ENCODE peak calls at places on chromosomes 13 and 19, in eight cellular contexts. F, K, R, I, Z, L, P and E are unnamed samples.
A peak's percentile ranks its signal among the peaks of the same experiment; 100 is the strongest.

GRCh38 chr13:57857945-57858344 is 226.4 kb downstream of the PCDH17 start:
- DNase-seq in Z (no peak), I (no peak), P (no peak), F (no peak), K (no peak), L (no peak), R (no peak), E (no peak)

GRCh38 chr13:80086304-80086721 is 254.6 kb downstream of the SPRY2 start:
- DNase-seq in F (no peak), P (no peak), K (no peak), R (no peak), I (peak; percentile 60), L (peak; percentile 77), Z (no peak), E (no peak)

GRCh38 chr13:112444416-112445399 is 68.6 kb downstream of the SPACA7 start:
- DNase-seq in P (no peak), Z (no peak), R (no peak), K (no peak), F (no peak), L (no peak), I (no peak), E (peak; percentile 21)

GRCh38 chr13:95704510-95704909 is 27.6 kb downstream of the DNAJC3 start:
- DNase-seq in L (no peak), F (no peak), K (peak; percentile 42), P (peak; percentile 36), Z (no peak), R (peak; percentile 57), I (no peak), E (no peak)

GRCh38 chr19:18420931-18421330 is 1.7 kb downstream of the SSBP4 start:
- DNase-seq in L (no peak), I (no peak), R (no peak), F (no peak), K (no peak), P (no peak), Z (no peak), E (no peak)

GRCh38 chr19:33464010-33464732 is 57.4 kb downstream of the PEPD start:
- DNase-seq in Z (no peak), P (no peak), L (no peak), F (no peak), R (no peak), I (no peak), K (no peak), E (peak; percentile 8)

GRCh38 chr19:39405930-39406655 is 554 bp upstream of the ZFP36 start:
- DNase-seq in F (no peak), R (peak; percentile 83), L (no peak), K (no peak), P (no peak), Z (no peak), I (no peak), E (peak; percentile 80)

GRCh38 chr19:39833160-39833463 is 850 bp downstream of the DYRK1B start:
- DNase-seq in P (no peak), I (no peak), K (no peak), L (no peak), R (no peak), Z (no peak), F (no peak), E (no peak)

GRCh38 chr13:57629391-57629804 is 2.1 kb upstream of the PCDH17 start:
- DNase-seq in L (no peak), K (peak; percentile 32), Z (no peak), P (no peak), F (no peak), R (peak; percentile 11), I (no peak), E (no peak)

GRCh38 chr13:107585466-107585865 is 629.9 kb downstream of the LIG4 start:
- DNase-seq in I (peak; percentile 46), K (no peak), Z (no peak), P (no peak), F (no peak), L (no peak), R (no peak), E (no peak)

GRCh38 chr13:50715402-50716146 is 127.9 kb downstream of the DLEU7 start:
- DNase-seq in F (no peak), I (no peak), Z (no peak), L (no peak), K (no peak), P (no peak), R (no peak), E (no peak)

DNA sequence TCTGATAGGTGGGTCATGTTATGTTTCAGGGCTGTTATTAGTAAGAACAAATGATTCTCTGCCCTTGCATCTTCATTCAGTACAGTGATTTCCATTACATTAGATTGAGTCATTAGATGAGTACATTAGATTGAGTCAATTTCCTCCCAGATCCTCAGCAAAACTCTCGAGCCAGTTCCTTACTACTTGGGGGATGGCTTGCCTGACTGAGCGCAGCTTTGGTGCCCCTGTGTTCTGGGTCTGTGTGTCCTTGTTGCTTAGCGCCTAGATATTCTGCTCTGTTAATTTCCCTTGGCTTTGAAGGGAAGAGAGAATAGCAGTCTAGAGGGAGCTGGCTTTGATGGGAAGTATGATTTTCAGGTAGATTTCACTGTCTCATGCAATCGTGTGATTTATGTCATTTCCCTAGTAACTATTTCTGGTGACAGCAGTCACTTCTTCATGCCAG is 19.1 kb upstream of the SCEL start:
- DNase-seq in R (peak; percentile 12), Z (no peak), F (no peak), P (no peak), L (peak; percentile 55), I (peak; percentile 44), K (no peak), E (no peak)
- H3K4me2 ChIP-seq in R (no peak overlapping the region), Z (no peak overlapping the region), F (no peak overlapping the region), P (no peak overlapping the region), L (peak overlapping the region; percentile 38), I (no peak overlapping the region), K (peak overlapping the region; percentile 58), E (no peak overlapping the region)

GRCh38 chr13:37681295-37682032 is 82.9 kb upstream of the POSTN start:
- DNase-seq in F (no peak), I (peak; percentile 94), R (no peak), K (no peak), L (no peak), Z (no peak), P (no peak), E (no peak)
- H3K4me2 ChIP-seq in F (no peak overlapping the region), I (peak overlapping the region; percentile 87), R (no peak overlapping the region), K (no peak overlapping the region), L (no peak overlapping the region), Z (no peak overlapping the region), P (no peak overlapping the region), E (no peak overlapping the region)

GRCh38 chr19:55210120-55210493 is 806 bp upstream of the PTPRH start:
- DNase-seq in Z (no peak), P (no peak), I (peak; percentile 98), F (no peak), K (no peak), R (no peak), L (peak; percentile 87), E (no peak)
- H3K4me2 ChIP-seq in Z (no peak overlapping the region), P (no peak overlapping the region), I (no peak overlapping the region), F (no peak overlapping the region), K (peak overlapping the region; percentile 38), R (no peak overlapping the region), L (no peak overlapping the region), E (no peak overlapping the region)

GRCh38 chr19:31303262-31303815 is 45.9 kb downstream of the TSHZ3 start:
- DNase-seq in R (no peak), I (no peak), Z (no peak), K (no peak), F (no peak), L (no peak), P (no peak), E (no peak)
- H3K4me2 ChIP-seq in R (no peak overlapping the region), I (no peak overlapping the region), Z (no peak overlapping the region), K (no peak overlapping the region), F (no peak overlapping the region), L (no peak overlapping the region), P (no peak overlapping the region), E (no peak overlapping the region)

DNA sequence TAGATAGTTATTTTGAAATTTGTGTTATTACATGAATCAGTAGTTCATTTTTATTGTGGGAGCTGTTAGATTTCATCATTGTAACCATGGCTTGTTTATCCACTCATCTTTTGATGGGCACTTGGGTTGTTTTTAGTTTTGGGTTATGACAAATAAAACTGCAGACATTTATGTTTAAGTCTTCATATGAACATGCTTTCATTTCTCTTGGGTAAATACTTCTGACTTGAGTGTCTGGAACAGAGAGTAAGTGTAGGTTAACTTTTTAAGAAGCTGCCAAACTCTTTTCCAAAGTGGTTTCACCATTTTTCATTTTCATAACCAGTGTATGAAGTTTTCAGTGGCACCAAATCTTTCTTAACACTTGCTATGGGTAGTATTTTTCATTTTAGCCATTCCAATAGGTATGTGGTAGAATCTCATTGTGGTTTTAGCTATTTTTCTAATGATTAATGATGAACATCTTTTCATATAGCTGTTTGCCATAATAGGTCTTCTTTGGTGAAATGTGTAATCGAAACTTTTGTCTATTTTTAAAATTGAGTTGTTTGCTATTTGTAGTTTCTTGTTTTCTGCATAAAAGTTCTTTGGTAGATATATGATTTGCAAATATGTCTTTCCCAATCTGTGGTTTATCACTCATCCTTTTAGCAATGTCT is 17.9 kb downstream of the SLAIN1 start:
- DNase-seq in Z (no peak), K (no peak), R (no peak), F (no peak), L (no peak), P (no peak), I (no peak), E (no peak)
- H3K4me2 ChIP-seq in Z (no peak overlapping the region), K (no peak overlapping the region), R (peak overlapping the region; percentile 40), F (no peak overlapping the region), L (no peak overlapping the region), P (no peak overlapping the region), I (no peak overlapping the region), E (no peak overlapping the region)

GRCh38 chr19:54024660-54025059 is 33.2 kb downstream of the CACNG6 start:
- DNase-seq in I (no peak), P (no peak), Z (no peak), K (no peak), L (no peak), R (no peak), F (no peak), E (no peak)
- H3K4me2 ChIP-seq in I (no peak overlapping the region), P (no peak overlapping the region), Z (no peak overlapping the region), K (no peak overlapping the region), L (no peak overlapping the region), R (no peak overlapping the region), F (no peak overlapping the region), E (no peak overlapping the region)

DNA sequence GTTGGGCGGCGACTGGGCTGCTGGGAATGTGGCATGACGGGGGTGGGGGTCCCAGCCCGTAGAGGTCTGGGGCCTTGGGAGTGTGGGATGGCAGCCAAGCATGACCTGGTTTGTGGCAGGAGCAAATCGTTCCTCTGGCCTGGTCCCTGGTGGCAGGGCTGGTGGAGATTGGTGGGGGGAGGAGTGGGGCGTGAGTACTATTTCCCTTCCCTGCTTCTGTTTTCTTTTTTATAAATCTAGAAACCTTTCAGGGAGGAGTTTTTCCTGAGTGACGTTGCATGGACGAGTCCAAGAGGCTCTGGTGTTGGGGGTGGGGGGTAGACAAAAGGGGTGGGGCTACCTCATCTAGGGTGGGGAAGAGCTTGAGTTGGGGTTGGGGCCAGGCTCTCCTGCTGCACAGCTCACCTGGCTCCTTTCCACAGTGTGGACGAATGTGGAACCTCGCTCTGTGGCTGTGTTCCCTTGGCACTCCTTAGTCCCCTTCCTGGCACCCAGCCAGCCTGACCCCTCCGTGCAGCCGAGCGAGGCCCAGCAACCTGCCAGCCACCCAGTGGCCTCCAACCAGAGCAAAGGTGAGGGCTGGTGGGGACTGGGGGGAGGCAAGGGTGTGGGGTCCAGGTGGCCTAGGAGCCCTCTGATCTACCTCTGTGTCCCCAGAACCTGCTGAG is 15.4 kb upstream of the PRR19 start:
- DNase-seq in P (no peak), F (no peak), I (peak; percentile 27), R (no peak), K (peak; percentile 54), Z (no peak), L (no peak), E (peak; percentile 24)
- H3K4me2 ChIP-seq in P (no peak overlapping the region), F (no peak overlapping the region), I (peak overlapping the region; percentile 94), R (no peak overlapping the region), K (peak overlapping the region; percentile 99), Z (peak overlapping the region; percentile 99), L (peak overlapping the region; percentile 46), E (no peak overlapping the region)